ENCODE peak calls at places on chromosomes 16 and 17, in ten cellular contexts. W is HEK293T; B is GM12891; A is NCI-H524 treated with DMSO at 0.1 percent for 48 hours; Z is ELR; V is Panc1; C is Kasumi-1; J is aorta; P is BJ; G is stimulated activated CD4-positive, alpha-beta T cell treated with anti-CD3 and anti-CD28 coated beads, Interleukin-1b, Interleukin-23, amount 100 ng/mL, for 24 hours. N is an unnamed sample.

GRCh38 chr16:58128181-58128631 is 975 bp downstream of the CFAP20 start:
- DNase-seq in Z (peak), V (no peak), G (no peak), P (no peak), C (no peak), J (no peak), W (no peak), B (no peak), A (no peak), N (no peak)

GRCh38 chr17:41624208-41625101 is at the start of gene KRT17:
- DNase-seq in P (no peak), G (no peak), C (no peak), J (peak), W (no peak), Z (no peak), A (no peak), V (no peak), B (no peak), N (no peak)

GRCh38 chr16:14356064-14356463 is 274.0 kb downstream of the PARN start:
- DNase-seq in W (no peak), J (no peak), Z (no peak), V (no peak), A (no peak), B (no peak), P (no peak), G (no peak), C (no peak), N (no peak)

GRCh38 chr16:82699711-82700495 is 73.1 kb downstream of the CDH13 start:
- DNase-seq in G (no peak), B (no peak), C (no peak), A (no peak), Z (peak), P (peak), V (no peak), W (no peak), J (no peak), N (no peak)

GRCh38 chr17:76683921-76684745 is 26.6 kb downstream of the MXRA7 start:
- DNase-seq in A (no peak), Z (no peak), B (no peak), J (peak), W (no peak), G (no peak), P (no peak), C (no peak), V (no peak), N (no peak)

GRCh38 chr17:50272711-50273653 is 1.3 kb upstream of the TMEM92 start:
- DNase-seq in B (peak), W (peak), C (peak), Z (peak), V (no peak), J (peak), A (peak), P (no peak), G (no peak), N (peak)

GRCh38 chr16:85444879-85445778 is 168.0 kb upstream of the GSE1 start:
- DNase-seq in W (no peak), Z (no peak), A (peak), B (no peak), G (no peak), V (no peak), P (no peak), J (no peak), C (no peak), N (no peak)

GRCh38 chr16:82639666-82640336 is 13.0 kb downstream of the CDH13 start:
- DNase-seq in G (no peak), A (no peak), J (peak), C (no peak), B (peak), P (no peak), V (no peak), Z (peak), W (peak), N (peak)

GRCh38 chr17:38357488-38358123 is 6.0 kb downstream of the SOCS7 start:
- DNase-seq in A (no peak), G (no peak), Z (no peak), B (no peak), P (no peak), J (no peak), C (no peak), V (no peak), W (no peak), N (no peak)

GRCh38 chr16:72666267-72666666 is 381.7 kb downstream of the ZFHX3 start:
- DNase-seq in J (no peak), P (no peak), B (no peak), W (no peak), Z (no peak), G (no peak), V (no peak), A (no peak), C (no peak), N (no peak)

GRCh38 chr17:73901661-73902415 is 257.6 kb upstream of the SDK2 start:
- DNase-seq in C (peak), A (peak), G (no peak), V (no peak), Z (no peak), B (no peak), W (no peak), P (no peak), J (no peak), N (no peak)

GRCh38 chr16:22763655-22764054 is 50.3 kb upstream of the HS3ST2 start:
- DNase-seq in J (peak), V (no peak), W (no peak), Z (no peak), G (no peak), P (no peak), A (no peak), C (no peak), B (no peak), N (no peak)

GRCh38 chr17:50640701-50641338 is 6.1 kb downstream of the ABCC3 start:
- DNase-seq in J (peak), C (peak), V (no peak), Z (peak), A (no peak), P (no peak), B (no peak), G (no peak), W (no peak), N (no peak)

GRCh38 chr17:81203136-81203535 is 19.6 kb downstream of the CEP131 start:
- DNase-seq in V (no peak), C (no peak), P (no peak), G (no peak), B (no peak), A (no peak), W (no peak), J (no peak), Z (no peak), N (no peak)

GRCh38 chr17:48023408-48024148 is 14.0 kb downstream of the COPZ2 start:
- DNase-seq in C (peak), J (peak), V (peak), W (no peak), Z (peak), A (peak), G (no peak), P (no peak), B (no peak), N (peak)

GRCh38 chr16:85664580-85665372 is 24.0 kb downstream of the GINS2 start:
- DNase-seq in W (no peak), C (no peak), B (no peak), Z (no peak), V (no peak), P (no peak), J (no peak), A (no peak), G (no peak), N (no peak)

GRCh38 chr17:9999948-10000695 is 95.1 kb upstream of the RCVRN start:
- DNase-seq in Z (no peak), W (no peak), B (no peak), G (no peak), A (no peak), P (no peak), J (no peak), V (no peak), C (no peak), N (no peak)

GRCh38 chr17:28812980-28813377 is 29.6 kb downstream of the FAM222B start:
- DNase-seq in V (no peak), J (no peak), A (no peak), B (no peak), P (no peak), C (no peak), G (no peak), Z (no peak), W (no peak), N (no peak)

GRCh38 chr17:604719-605118 is 109.9 kb downstream of the VPS53 start:
- DNase-seq in B (no peak), A (no peak), G (no peak), W (no peak), C (no peak), Z (peak), P (no peak), J (no peak), V (no peak), N (no peak)

GRCh38 chr17:36778458-36778857 is 158.8 kb upstream of the LHX1 start:
- DNase-seq in Z (no peak), A (peak), P (no peak), J (no peak), V (no peak), C (no peak), W (no peak), G (no peak), B (no peak), N (no peak)

GRCh38 chr16:19411298-19411697 is 6.4 kb upstream of the TMC5 start:
- DNase-seq in P (no peak), A (no peak), Z (no peak), G (no peak), V (no peak), C (no peak), B (no peak), W (no peak), J (no peak), N (no peak)

GRCh38 chr17:44863254-44863918 is 15.7 kb downstream of the HIGD1B start:
- DNase-seq in B (no peak), C (no peak), J (peak), A (no peak), G (no peak), V (no peak), W (no peak), Z (no peak), P (no peak), N (no peak)

GRCh38 chr16:85395207-85395912 is 217.8 kb upstream of the GSE1 start:
- DNase-seq in C (peak), B (peak), A (peak), P (peak), V (no peak), J (peak), W (peak), Z (peak), G (no peak), N (no peak)

GRCh38 chr17:49146620-49147306 is 14.2 kb downstream of the B4GALNT2 start:
- DNase-seq in P (peak), Z (peak), W (no peak), C (no peak), J (no peak), G (no peak), A (no peak), B (no peak), V (peak), N (no peak)

GRCh38 chr16:3971261-3971660 is 90.7 kb upstream of the CREBBP start:
- DNase-seq in C (no peak), W (no peak), V (no peak), A (no peak), B (no peak), G (no peak), Z (peak), P (peak), J (no peak), N (no peak)

GRCh38 chr16:19290860-19291259 is 5.3 kb downstream of the CLEC19A start:
- DNase-seq in V (no peak), A (no peak), B (no peak), G (no peak), J (no peak), P (no peak), W (no peak), Z (no peak), C (no peak), N (no peak)

GRCh38 chr16:72989203-72989991 is 58.5 kb downstream of the ZFHX3 start:
- DNase-seq in J (no peak), W (no peak), Z (peak), A (no peak), V (no peak), P (peak), B (no peak), G (no peak), C (no peak), N (no peak)

GRCh38 chr16:84406006-84406963 is 37.9 kb downstream of the ATP2C2 start:
- DNase-seq in W (no peak), G (no peak), V (no peak), A (no peak), J (no peak), C (peak), B (no peak), Z (no peak), P (no peak), N (no peak)

GRCh38 chr16:23317266-23317661 is 15.2 kb downstream of the SCNN1B start:
- DNase-seq in G (no peak), P (no peak), V (no peak), W (no peak), A (no peak), Z (no peak), C (no peak), J (peak), B (no peak), N (no peak)

GRCh38 chr16:30697264-30698138 is 1.5 kb upstream of the SRCAP start:
- DNase-seq in V (peak), J (no peak), P (no peak), C (peak), W (peak), B (peak), G (no peak), Z (peak), A (no peak), N (no peak)

GRCh38 chr17:78986048-78986648 is 6.4 kb upstream of the LGALS3BP start:
- DNase-seq in V (no peak), B (no peak), P (no peak), G (no peak), W (no peak), Z (peak), J (no peak), A (no peak), C (peak), N (no peak)

GRCh38 chr16:89923640-89924297 is 627 bp downstream of the TUBB3 start:
- DNase-seq in A (no peak), G (no peak), J (peak), B (no peak), P (no peak), Z (peak), V (no peak), C (no peak), W (no peak), N (no peak)

GRCh38 chr17:66655861-66656260 is 179.1 kb upstream of the CACNG5 start:
- DNase-seq in C (no peak), V (no peak), A (no peak), J (no peak), W (no peak), P (no peak), Z (peak), B (no peak), G (peak), N (no peak)

GRCh38 chr16:27698266-27698665 is 148.3 kb downstream of the KATNIP start:
- DNase-seq in C (no peak), W (peak), A (no peak), V (no peak), G (no peak), J (peak), B (no peak), Z (peak), P (no peak), N (no peak)

GRCh38 chr16:19235886-19236285 is 49.6 kb upstream of the CLEC19A start:
- DNase-seq in Z (no peak), G (no peak), A (no peak), V (no peak), W (no peak), J (no peak), P (no peak), B (no peak), C (no peak), N (no peak)

N was measured in T-cell.